ENCODE peak calls at places on chromosomes 3 and 15, in ten cellular contexts. One of them, this sample, is unnamed.

GRCh38 chr15:33234019-33234418 is 39.5 kb upstream of the FMN1 start:
- DNase-seq in tibial artery: no peak
- DNase-seq in GM12865: peak
- DNase-seq in B cell: no peak
- DNase-seq in H9: no peak
- DNase-seq in AG04450: no peak
- DNase-seq in AG10803: peak
- DNase-seq in endothelial cell: peak
- DNase-seq in Peyer's patch: no peak
- DNase-seq in PC-3: peak
- DNase-seq in this sample: peak

GRCh38 chr3:185560676-185561075 is 8.3 kb upstream of the LIPH start:
- DNase-seq in tibial artery: no peak
- DNase-seq in GM12865: no peak
- DNase-seq in B cell: no peak
- DNase-seq in H9: no peak
- DNase-seq in AG04450: no peak
- DNase-seq in AG10803: no peak
- DNase-seq in endothelial cell: no peak
- DNase-seq in Peyer's patch: no peak
- DNase-seq in PC-3: no peak
- DNase-seq in this sample: no peak

GRCh38 chr3:107796786-107797185 is 274.0 kb downstream of the BBX start:
- DNase-seq in tibial artery: no peak
- DNase-seq in GM12865: no peak
- DNase-seq in B cell: no peak
- DNase-seq in H9: no peak
- DNase-seq in AG04450: peak
- DNase-seq in AG10803: peak
- DNase-seq in endothelial cell: no peak
- DNase-seq in Peyer's patch: no peak
- DNase-seq in PC-3: no peak
- DNase-seq in this sample: peak

GRCh38 chr3:50264389-50264963 is 4.5 kb upstream of the SEMA3B start:
- DNase-seq in tibial artery: peak
- DNase-seq in GM12865: no peak
- DNase-seq in B cell: no peak
- DNase-seq in H9: peak
- DNase-seq in AG04450: peak
- DNase-seq in AG10803: peak
- DNase-seq in endothelial cell: peak
- DNase-seq in Peyer's patch: no peak
- DNase-seq in PC-3: peak
- DNase-seq in this sample: peak

GRCh38 chr15:76059320-76060097 is at the start of gene TMEM266:
- DNase-seq in tibial artery: no peak
- DNase-seq in GM12865: peak
- DNase-seq in B cell: no peak
- DNase-seq in H9: peak
- DNase-seq in AG04450: no peak
- DNase-seq in AG10803: no peak
- DNase-seq in endothelial cell: peak
- DNase-seq in Peyer's patch: no peak
- DNase-seq in PC-3: peak
- DNase-seq in this sample: peak

GRCh38 chr3:42489116-42489936 is 13.1 kb upstream of the VIPR1 start:
- DNase-seq in tibial artery: no peak
- DNase-seq in GM12865: no peak
- DNase-seq in B cell: no peak
- DNase-seq in H9: peak
- DNase-seq in AG04450: no peak
- DNase-seq in AG10803: no peak
- DNase-seq in endothelial cell: no peak
- DNase-seq in Peyer's patch: peak
- DNase-seq in PC-3: no peak
- DNase-seq in this sample: no peak

GRCh38 chr15:95018888-95019545 is 787.7 kb downstream of the MCTP2 start:
- DNase-seq in tibial artery: no peak
- DNase-seq in GM12865: peak
- DNase-seq in B cell: no peak
- DNase-seq in H9: no peak
- DNase-seq in AG04450: peak
- DNase-seq in AG10803: peak
- DNase-seq in endothelial cell: no peak
- DNase-seq in Peyer's patch: no peak
- DNase-seq in PC-3: peak
- DNase-seq in this sample: peak

GRCh38 chr3:30269751-30270445 is 336.5 kb upstream of the TGFBR2 start:
- DNase-seq in tibial artery: no peak
- DNase-seq in GM12865: peak
- DNase-seq in B cell: peak
- DNase-seq in H9: no peak
- DNase-seq in AG04450: no peak
- DNase-seq in AG10803: no peak
- DNase-seq in endothelial cell: no peak
- DNase-seq in Peyer's patch: peak
- DNase-seq in PC-3: no peak
- DNase-seq in this sample: no peak

GRCh38 chr3:184240384-184241140 is 8.2 kb downstream of the ALG3 start:
- DNase-seq in tibial artery: no peak
- DNase-seq in GM12865: no peak
- DNase-seq in B cell: no peak
- DNase-seq in H9: no peak
- DNase-seq in AG04450: no peak
- DNase-seq in AG10803: no peak
- DNase-seq in endothelial cell: peak
- DNase-seq in Peyer's patch: no peak
- DNase-seq in PC-3: peak
- DNase-seq in this sample: peak

GRCh38 chr15:64149424-64150235 is 1.9 kb upstream of the SNX22 start:
- DNase-seq in tibial artery: peak
- DNase-seq in GM12865: peak
- DNase-seq in B cell: no peak
- DNase-seq in H9: peak
- DNase-seq in AG04450: no peak
- DNase-seq in AG10803: no peak
- DNase-seq in endothelial cell: no peak
- DNase-seq in Peyer's patch: no peak
- DNase-seq in PC-3: peak
- DNase-seq in this sample: peak

GRCh38 chr15:100914876-100915275 is 4.3 kb upstream of the LRRK1 start:
- DNase-seq in tibial artery: peak
- DNase-seq in GM12865: no peak
- DNase-seq in B cell: no peak
- DNase-seq in H9: peak
- DNase-seq in AG04450: no peak
- DNase-seq in AG10803: no peak
- DNase-seq in endothelial cell: peak
- DNase-seq in Peyer's patch: no peak
- DNase-seq in PC-3: no peak
- DNase-seq in this sample: peak

GRCh38 chr3:144868506-144868905 is 896.9 kb downstream of the DIPK2A start:
- DNase-seq in tibial artery: no peak
- DNase-seq in GM12865: no peak
- DNase-seq in B cell: no peak
- DNase-seq in H9: no peak
- DNase-seq in AG04450: no peak
- DNase-seq in AG10803: peak
- DNase-seq in endothelial cell: no peak
- DNase-seq in Peyer's patch: no peak
- DNase-seq in PC-3: no peak
- DNase-seq in this sample: no peak

DNA sequence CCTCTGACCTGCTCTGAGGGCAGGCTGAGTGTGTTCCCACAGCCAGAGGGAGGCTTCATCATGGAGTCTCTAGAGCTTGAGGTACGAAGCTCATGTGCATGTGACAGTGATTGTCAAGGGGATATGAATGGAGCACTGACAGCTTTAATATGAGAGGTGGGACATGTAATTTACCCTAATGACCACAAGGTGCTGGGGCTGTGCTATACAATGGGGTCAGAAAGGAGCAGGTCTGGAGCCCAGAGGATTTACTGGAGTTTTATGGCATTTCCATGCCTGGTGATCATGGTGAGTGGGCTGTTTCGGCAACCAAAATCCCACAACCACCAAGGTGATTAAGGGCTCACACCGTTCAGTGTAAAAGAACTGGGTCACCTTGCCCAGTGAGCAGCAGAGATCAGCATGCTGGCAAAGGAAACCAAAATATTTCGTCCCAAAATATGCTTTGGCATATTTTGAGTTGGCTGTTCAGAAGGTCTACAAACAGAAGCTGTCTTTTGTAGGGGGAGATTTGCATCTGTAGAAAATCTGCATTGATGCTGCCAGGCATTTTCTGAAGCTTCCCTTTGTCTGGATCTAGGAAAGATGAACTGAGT is 40.1 kb upstream of the RASGRF1 start:
- DNase-seq in tibial artery: no peak
- DNase-seq in GM12865: no peak
- DNase-seq in B cell: no peak
- DNase-seq in H9: no peak
- DNase-seq in AG04450: no peak
- DNase-seq in AG10803: no peak
- DNase-seq in endothelial cell: no peak
- DNase-seq in Peyer's patch: no peak
- DNase-seq in PC-3: peak
- DNase-seq in this sample: no peak
- TF ChIP-seq CTCF in tibial artery: no peak
- TF ChIP-seq CTCF in GM12865: peak
- TF ChIP-seq CTCF in B cell: no peak
- TF ChIP-seq CTCF in H9: peak
- TF ChIP-seq CTCF in AG04450: no peak
- TF ChIP-seq CTCF in AG10803: no peak
- TF ChIP-seq CTCF in endothelial cell: peak
- TF ChIP-seq CTCF in Peyer's patch: no peak
- TF ChIP-seq CTCF in PC-3: peak
- TF ChIP-seq CTCF in this sample: no peak

GRCh38 chr3:129005526-129006303 is 4.6 kb downstream of the EFCC1 start:
- DNase-seq in tibial artery: no peak
- DNase-seq in GM12865: no peak
- DNase-seq in B cell: no peak
- DNase-seq in H9: no peak
- DNase-seq in AG04450: peak
- DNase-seq in AG10803: peak
- DNase-seq in endothelial cell: no peak
- DNase-seq in Peyer's patch: no peak
- DNase-seq in PC-3: no peak
- DNase-seq in this sample: no peak

GRCh38 chr3:129002573-129003569 is 1.8 kb downstream of the EFCC1 start:
- DNase-seq in tibial artery: peak
- DNase-seq in GM12865: no peak
- DNase-seq in B cell: no peak
- DNase-seq in H9: no peak
- DNase-seq in AG04450: no peak
- DNase-seq in AG10803: no peak
- DNase-seq in endothelial cell: no peak
- DNase-seq in Peyer's patch: no peak
- DNase-seq in PC-3: no peak
- DNase-seq in this sample: no peak

GRCh38 chr3:129001817-129002572 is 891 bp downstream of the EFCC1 start:
- DNase-seq in tibial artery: no peak
- DNase-seq in GM12865: no peak
- DNase-seq in B cell: no peak
- DNase-seq in H9: no peak
- DNase-seq in AG04450: no peak
- DNase-seq in AG10803: no peak
- DNase-seq in endothelial cell: peak
- DNase-seq in Peyer's patch: no peak
- DNase-seq in PC-3: no peak
- DNase-seq in this sample: peak

GRCh38 chr3:129004639-129005295 is 3.7 kb downstream of the EFCC1 start:
- DNase-seq in tibial artery: no peak
- DNase-seq in GM12865: no peak
- DNase-seq in B cell: no peak
- DNase-seq in H9: no peak
- DNase-seq in AG04450: no peak
- DNase-seq in AG10803: no peak
- DNase-seq in endothelial cell: no peak
- DNase-seq in Peyer's patch: no peak
- DNase-seq in PC-3: no peak
- DNase-seq in this sample: no peak

GRCh38 chr3:129003578-129004112 is 2.5 kb downstream of the EFCC1 start:
- DNase-seq in tibial artery: peak
- DNase-seq in GM12865: peak
- DNase-seq in B cell: no peak
- DNase-seq in H9: peak
- DNase-seq in AG04450: no peak
- DNase-seq in AG10803: no peak
- DNase-seq in endothelial cell: peak
- DNase-seq in Peyer's patch: no peak
- DNase-seq in PC-3: peak
- DNase-seq in this sample: peak
- TF ChIP-seq CTCF in tibial artery: no peak
- TF ChIP-seq CTCF in GM12865: no peak
- TF ChIP-seq CTCF in B cell: peak
- TF ChIP-seq CTCF in H9: no peak
- TF ChIP-seq CTCF in AG04450: no peak
- TF ChIP-seq CTCF in AG10803: no peak
- TF ChIP-seq CTCF in endothelial cell: no peak
- TF ChIP-seq CTCF in Peyer's patch: peak
- TF ChIP-seq CTCF in PC-3: no peak
- TF ChIP-seq CTCF in this sample: no peak

GRCh38 chr3:133169669-133170068 is 131.5 kb downstream of the TMEM108 start:
- DNase-seq in tibial artery: no peak
- DNase-seq in GM12865: no peak
- DNase-seq in B cell: no peak
- DNase-seq in H9: no peak
- DNase-seq in AG04450: no peak
- DNase-seq in AG10803: no peak
- DNase-seq in endothelial cell: no peak
- DNase-seq in Peyer's patch: no peak
- DNase-seq in PC-3: no peak
- DNase-seq in this sample: no peak
- TF ChIP-seq CTCF in tibial artery: no peak
- TF ChIP-seq CTCF in GM12865: no peak
- TF ChIP-seq CTCF in B cell: no peak
- TF ChIP-seq CTCF in H9: no peak
- TF ChIP-seq CTCF in AG04450: no peak
- TF ChIP-seq CTCF in AG10803: no peak
- TF ChIP-seq CTCF in endothelial cell: no peak
- TF ChIP-seq CTCF in Peyer's patch: no peak
- TF ChIP-seq CTCF in PC-3: no peak
- TF ChIP-seq CTCF in this sample: no peak

GRCh38 chr15:61100512-61100911 is 128.6 kb downstream of the RORA start:
- DNase-seq in tibial artery: no peak
- DNase-seq in GM12865: no peak
- DNase-seq in B cell: no peak
- DNase-seq in H9: no peak
- DNase-seq in AG04450: no peak
- DNase-seq in AG10803: no peak
- DNase-seq in endothelial cell: no peak
- DNase-seq in Peyer's patch: no peak
- DNase-seq in PC-3: no peak
- DNase-seq in this sample: no peak
- TF ChIP-seq CTCF in tibial artery: no peak
- TF ChIP-seq CTCF in GM12865: no peak
- TF ChIP-seq CTCF in B cell: no peak
- TF ChIP-seq CTCF in H9: no peak
- TF ChIP-seq CTCF in AG04450: no peak
- TF ChIP-seq CTCF in AG10803: no peak
- TF ChIP-seq CTCF in endothelial cell: no peak
- TF ChIP-seq CTCF in Peyer's patch: no peak
- TF ChIP-seq CTCF in PC-3: no peak
- TF ChIP-seq CTCF in this sample: no peak

GRCh38 chr3:189822726-189823125 is 191.5 kb downstream of the TP63 start:
- DNase-seq in tibial artery: no peak
- DNase-seq in GM12865: no peak
- DNase-seq in B cell: no peak
- DNase-seq in H9: no peak
- DNase-seq in AG04450: no peak
- DNase-seq in AG10803: no peak
- DNase-seq in endothelial cell: no peak
- DNase-seq in Peyer's patch: no peak
- DNase-seq in PC-3: no peak
- DNase-seq in this sample: no peak
- TF ChIP-seq CTCF in tibial artery: no peak
- TF ChIP-seq CTCF in GM12865: no peak
- TF ChIP-seq CTCF in B cell: no peak
- TF ChIP-seq CTCF in H9: peak
- TF ChIP-seq CTCF in AG04450: peak
- TF ChIP-seq CTCF in AG10803: no peak
- TF ChIP-seq CTCF in endothelial cell: no peak
- TF ChIP-seq CTCF in Peyer's patch: no peak
- TF ChIP-seq CTCF in PC-3: peak
- TF ChIP-seq CTCF in this sample: peak